ENCODE peak calls at places on chromosome 6, in seven cellular contexts. D is NCI-H446, R is AML-193, X is NCI-H2171, U is stromal cell of bone marrow, L is thoracic aorta, V is adrenal gland. B is an unnamed sample.

GRCh38 chr6:13710552-13711383 is 867 bp downstream of the RANBP9 start:
- DNase-seq in D (no peak), V (peak; percentile 73), U (no peak), R (no peak), X (peak; percentile 12), L (no peak), B (peak; percentile 66)

GRCh38 chr6:13908955-13909381 is 15.8 kb upstream of the RNF182 start:
- DNase-seq in L (no peak), X (peak; percentile 59), R (peak; percentile 69), U (peak; percentile 38), V (peak; percentile 68), D (peak; percentile 75), B (peak; percentile 83)

GRCh38 chr6:4567141-4567540 is 209.1 kb upstream of the CDYL start:
- DNase-seq in X (no peak), V (no peak), L (no peak), D (no peak), R (no peak), U (peak; percentile 31), B (no peak)

GRCh38 chr6:11586574-11586973 is 49.0 kb downstream of the TMEM170B start:
- DNase-seq in V (no peak), D (no peak), L (no peak), U (peak; percentile 65), X (no peak), R (no peak), B (no peak)

GRCh38 chr6:40822619-40823018 is 216.4 kb downstream of the UNC5CL start:
- DNase-seq in L (no peak), U (no peak), D (no peak), X (no peak), R (no peak), V (no peak), B (no peak)

GRCh38 chr6:130970839-130971410 is 92.1 kb downstream of the EPB41L2 start:
- DNase-seq in V (no peak), L (no peak), R (no peak), X (no peak), U (no peak), D (no peak), B (no peak)

GRCh38 chr6:166167258-166167731 is 356 bp downstream of the TBXT start:
- DNase-seq in R (no peak), X (no peak), U (no peak), D (no peak), V (no peak), L (no peak), B (no peak)

GRCh38 chr6:159806021-159806458 is 6.0 kb downstream of the PNLDC1 start:
- DNase-seq in L (no peak), D (no peak), R (peak; percentile 83), U (no peak), V (no peak), X (no peak), B (peak; percentile 88)

GRCh38 chr6:25804804-25805203 is 27.0 kb downstream of the SLC17A1 start:
- DNase-seq in U (no peak), V (no peak), R (no peak), D (no peak), X (no peak), L (no peak), B (no peak)

GRCh38 chr6:30828027-30828962 is 56.0 kb upstream of the DDR1 start:
- DNase-seq in L (peak; percentile 67), V (peak; percentile 97), X (peak; percentile 43), R (peak; percentile 68), U (peak; percentile 89), D (peak; percentile 78), B (peak; percentile 80)

GRCh38 chr6:139344186-139344963 is 30.1 kb downstream of the CITED2 start:
- DNase-seq in X (no peak), D (no peak), V (no peak), U (no peak), L (no peak), R (no peak), B (no peak)

GRCh38 chr6:11208267-11208666 is 24.2 kb downstream of the NEDD9 start:
- DNase-seq in U (no peak), X (peak; percentile 72), D (no peak), L (no peak), R (no peak), V (no peak), B (no peak)

GRCh38 chr6:11616200-11616611 is 78.7 kb downstream of the TMEM170B start:
- DNase-seq in V (no peak), D (no peak), L (no peak), U (peak; percentile 80), X (no peak), R (no peak), B (no peak)

GRCh38 chr6:29071831-29072723 is 15.0 kb downstream of the OR2B3 start:
- DNase-seq in D (no peak), R (peak; percentile 45), U (no peak), V (peak; percentile 39), L (no peak), X (no peak), B (peak; percentile 56)

B was measured in NB4.